ENCODE peak calls at places on chromosomes 5 and 9, in four cellular contexts. F is H1, H is OCI-LY7, S is lower lobe of right lung. W is an unnamed sample.

GRCh38 chr9:129231759-129232158 is 53.7 kb upstream of the IER5L start:
- DNase-seq in S (no peak), H (no peak), F (no peak), W (no peak)

GRCh38 chr5:157865844-157866243 is 6.9 kb upstream of the CLINT1 start:
- DNase-seq in S (no peak), F (no peak), H (no peak), W (no peak)

GRCh38 chr9:21711504-21711903 is 90.9 kb upstream of the MTAP start:
- DNase-seq in S (no peak), H (no peak), F (no peak), W (no peak)

GRCh38 chr9:71853084-71853483 is 57.9 kb downstream of the ABHD17B start:
- DNase-seq in F (no peak), S (no peak), H (no peak), W (no peak)

GRCh38 chr5:62938927-62939326 is 360.3 kb downstream of the LRRC70 start:
- DNase-seq in F (no peak), H (no peak), S (no peak), W (no peak)

GRCh38 chr9:91817493-91818225 is 132.4 kb downstream of the ROR2 start:
- DNase-seq in F (no peak), H (no peak), S (no peak), W (no peak)

GRCh38 chr5:138091685-138092084 is 7.9 kb downstream of the WNT8A start:
- DNase-seq in H (no peak), S (no peak), F (no peak), W (no peak)

GRCh38 chr5:159780246-159780645 is 136.0 kb upstream of the ADRA1B start:
- DNase-seq in F (no peak), S (no peak), H (no peak), W (no peak)

GRCh38 chr5:127092690-127093089 is 19.4 kb upstream of the C5orf63 start:
- DNase-seq in F (no peak), S (no peak), H (no peak), W (no peak)

GRCh38 chr5:21919417-21920022 is 933.6 kb downstream of the CDH12 start:
- DNase-seq in F (no peak), S (no peak), H (peak; percentile 45), W (peak; percentile 32)

GRCh38 chr5:130104895-130105684 is 200.8 kb downstream of the CHSY3 start:
- DNase-seq in H (no peak), F (no peak), S (no peak), W (no peak)

GRCh38 chr9:130667117-130667430 is 2.7 kb downstream of the PRDM12 start:
- DNase-seq in S (no peak), H (no peak), F (no peak), W (no peak)

GRCh38 chr9:85960688-85961093 is 19.7 kb downstream of the NAA35 start:
- DNase-seq in S (no peak), H (no peak), F (no peak), W (no peak)

GRCh38 chr5:128109138-128109537 is 25.6 kb downstream of the SLC12A2 start:
- DNase-seq in F (no peak), H (no peak), S (no peak), W (no peak)

GRCh38 chr9:89604463-89605180 is at the start of gene GADD45G:
- DNase-seq in S (peak; percentile 95), H (no peak), F (peak; percentile 91), W (no peak)

GRCh38 chr5:10578292-10578663 is 14.4 kb downstream of the ANKRD33B start:
- DNase-seq in H (no peak), S (no peak), F (no peak), W (no peak)

GRCh38 chr5:10579537-10580521 is 16.0 kb downstream of the ANKRD33B start:
- DNase-seq in F (no peak), S (no peak), H (no peak), W (no peak)

GRCh38 chr5:10577371-10578291 is 13.8 kb downstream of the ANKRD33B start:
- DNase-seq in F (no peak), S (no peak), H (no peak), W (no peak)

GRCh38 chr5:10580531-10581423 is 16.9 kb downstream of the ANKRD33B start:
- DNase-seq in S (no peak), H (no peak), F (no peak), W (no peak)

DNA sequence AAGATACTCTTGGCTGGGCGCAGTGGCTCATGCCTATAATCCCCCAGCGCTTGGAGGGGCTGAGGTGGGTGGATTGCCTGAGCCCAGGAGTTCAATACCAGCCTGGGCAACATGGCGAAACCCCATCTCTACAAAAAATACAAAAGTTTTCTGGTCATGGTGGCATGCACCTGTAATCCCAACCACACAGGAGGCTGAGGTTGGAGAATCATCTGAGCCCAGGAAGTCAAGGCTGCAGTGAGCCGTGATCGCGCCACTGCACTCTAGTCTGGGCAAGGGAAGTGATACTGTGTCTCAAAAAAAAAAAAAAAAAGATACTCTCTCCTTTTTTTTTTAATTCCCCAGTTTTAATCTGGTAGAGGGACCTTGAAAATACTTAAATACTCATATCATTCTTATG is 15.0 kb downstream of the ANKRD33B start:
- DNase-seq in S (no peak), F (no peak), H (peak; percentile 87), W (no peak)
- H3K27ac ChIP-seq in S (no peak overlapping the region), F (no peak overlapping the region), H (peak overlapping the region; percentile 61), W (no peak overlapping the region)

GRCh38 chr5:119316116-119316515 is 39.7 kb upstream of the TNFAIP8 start:
- DNase-seq in H (no peak), F (no peak), S (no peak), W (no peak)

GRCh38 chr5:119319890-119320289 is 35.9 kb upstream of the TNFAIP8 start:
- DNase-seq in F (no peak), H (no peak), S (no peak), W (no peak)

GRCh38 chr5:119319401-119319800 is 36.4 kb upstream of the TNFAIP8 start:
- DNase-seq in H (no peak), F (no peak), S (no peak), W (no peak)

GRCh38 chr5:119315516-119315949 is 40.3 kb upstream of the TNFAIP8 start:
- DNase-seq in F (no peak), S (no peak), H (peak; percentile 81), W (no peak)

DNA sequence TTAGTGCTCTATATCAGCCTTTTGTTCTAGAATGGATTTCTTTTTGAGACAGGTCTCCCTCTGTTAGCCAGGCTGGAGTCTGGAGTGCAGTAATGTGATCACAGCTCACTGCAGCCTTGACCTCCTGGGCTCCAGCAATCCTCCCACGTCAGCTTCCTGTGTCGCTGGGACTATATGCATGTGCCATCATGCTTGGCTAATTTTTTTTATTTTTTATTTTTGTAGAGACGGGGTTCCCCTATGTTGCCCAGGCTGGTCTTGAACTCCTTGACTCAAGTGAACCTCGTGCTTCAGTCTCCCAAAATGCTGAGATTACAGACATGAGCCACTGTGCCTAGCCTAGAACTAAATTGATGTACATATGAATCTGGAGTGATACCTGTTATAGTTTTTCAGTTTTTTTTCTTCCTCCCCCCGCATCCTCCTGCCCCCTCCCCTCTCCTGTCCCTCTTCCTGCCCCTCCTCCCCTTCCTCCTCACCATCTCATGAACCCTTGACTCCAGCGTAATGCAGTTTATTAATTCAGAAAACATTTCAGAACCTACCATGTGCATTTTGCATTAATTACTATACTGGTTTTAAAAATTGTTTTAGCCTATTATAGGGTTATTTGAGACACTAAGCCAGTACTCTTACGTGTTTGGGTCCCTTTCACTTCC is 37.4 kb upstream of the TNFAIP8 start:
- DNase-seq in F (no peak), H (peak; percentile 63), S (no peak), W (no peak)
- H3K27ac ChIP-seq in F (no peak overlapping the region), H (peak overlapping the region; percentile 51), S (no peak overlapping the region), W (no peak overlapping the region)

DNA sequence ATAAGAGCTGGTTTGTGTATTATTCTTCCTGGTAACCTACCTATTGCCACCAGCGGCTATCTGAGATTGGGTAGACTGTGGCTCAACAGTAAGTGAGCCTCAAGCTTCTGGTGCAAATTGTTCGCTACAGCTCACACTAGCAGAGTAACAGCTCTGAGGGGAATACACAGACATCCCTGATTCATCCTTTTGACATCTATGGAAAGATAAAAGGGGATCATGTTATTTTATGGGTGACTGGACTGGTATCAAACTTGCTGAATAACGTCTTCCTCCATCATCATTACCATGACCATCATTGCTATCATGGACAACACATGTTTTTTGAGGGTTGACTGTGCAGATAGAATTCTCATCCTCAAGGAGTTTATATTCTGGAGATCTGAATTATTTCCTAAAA is 129.6 kb downstream of the PIK3R1 start:
- DNase-seq in S (no peak), F (no peak), H (no peak), W (no peak)
- H3K27ac ChIP-seq in S (no peak overlapping the region), F (no peak overlapping the region), H (no peak overlapping the region), W (no peak overlapping the region)

GRCh38 chr5:108003178-108003577 is 332.4 kb upstream of the EFNA5 start:
- DNase-seq in F (no peak), H (peak; percentile 13), S (no peak), W (peak; percentile 12)
- H3K27ac ChIP-seq in F (no peak overlapping the region), H (no peak overlapping the region), S (no peak overlapping the region), W (no peak overlapping the region)

GRCh38 chr5:171724771-171725609 is 60.6 kb upstream of the SMIM23 start:
- DNase-seq in H (no peak), S (no peak), F (peak; percentile 39), W (no peak)
- H3K27ac ChIP-seq in H (no peak overlapping the region), S (no peak overlapping the region), F (no peak overlapping the region), W (no peak overlapping the region)

DNA sequence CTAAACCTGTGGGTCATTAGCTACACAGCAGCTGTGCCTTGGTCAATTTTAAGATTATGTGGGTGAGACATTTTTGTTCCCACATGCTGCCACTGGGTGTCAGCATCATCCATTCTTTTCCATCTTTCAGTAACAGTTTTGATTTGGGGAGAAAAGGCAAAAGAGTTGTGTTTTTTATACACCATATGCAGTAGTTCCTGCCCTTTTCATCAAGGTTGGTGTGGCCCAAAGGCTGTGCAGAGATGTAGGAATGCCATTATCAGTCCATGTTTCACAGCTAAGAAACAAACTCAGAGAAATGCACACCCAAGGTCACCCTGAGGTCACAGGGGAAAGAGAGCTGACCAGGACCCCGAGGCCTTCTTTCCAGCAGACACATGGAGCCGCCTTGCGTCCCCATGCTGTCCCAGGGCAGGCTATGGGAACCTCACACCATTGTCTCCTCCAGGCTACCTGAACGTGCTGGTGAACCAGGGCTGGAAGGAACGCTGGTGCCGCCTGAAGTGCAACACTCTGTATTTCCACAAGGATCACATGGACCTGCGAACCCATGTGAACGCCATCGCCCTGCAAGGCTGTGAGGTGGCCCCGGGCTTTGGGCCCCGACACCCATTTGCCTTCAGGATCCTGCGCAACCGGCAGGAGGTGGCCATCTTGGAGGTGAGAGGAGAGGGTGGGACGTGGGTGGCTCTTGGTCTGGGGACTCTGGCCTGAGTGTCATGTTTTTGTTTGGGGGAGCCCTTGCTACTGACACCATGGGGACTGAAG is 27.8 kb upstream of the GRPEL2 start:
- DNase-seq in S (no peak), F (no peak), H (peak; percentile 54), W (peak; percentile 30)
- H3K27ac ChIP-seq in S (no peak overlapping the region), F (no peak overlapping the region), H (no peak overlapping the region), W (no peak overlapping the region)